ENCODE peak calls at places on chromosomes 1 and 21, in nine cellular contexts. T is HCT116, P is left lung, X is colonic mucosa, E is Caco-2, U is astrocyte of the cerebellum, S is PC-3, O is AG04450, L is AG10803. D is an unnamed sample.
A peak's percentile ranks its signal among the peaks of the same experiment; 100 is the strongest.

GRCh38 chr1:210650403-210650802 is 321.7 kb downstream of the HHAT start:
- DNase-seq in E (no peak), S (no peak), L (no peak), X (no peak), U (no peak), P (no peak), T (no peak), O (no peak), D (no peak)

GRCh38 chr1:167447521-167448136 is 70.7 kb downstream of the CD247 start:
- DNase-seq in E (no peak), U (no peak), O (no peak), L (no peak), S (peak; percentile 93), P (no peak), T (peak; percentile 77), X (peak; percentile 63), D (no peak)

GRCh38 chr1:84698718-84699117 is 8.5 kb upstream of the SSX2IP start:
- DNase-seq in X (no peak), U (peak; percentile 45), P (no peak), S (peak; percentile 90), T (peak; percentile 36), L (peak; percentile 84), O (peak; percentile 59), E (no peak), D (peak; percentile 91)

GRCh38 chr1:16073490-16074104 is at the start of gene FAM131C:
- DNase-seq in U (no peak), O (no peak), S (peak; percentile 54), T (no peak), E (no peak), X (peak; percentile 28), L (no peak), P (no peak), D (no peak)

GRCh38 chr1:65119951-65120350 is 28.1 kb upstream of the AK4 start:
- DNase-seq in U (no peak), S (peak; percentile 14), T (no peak), L (peak; percentile 56), E (no peak), O (no peak), P (no peak), X (no peak), D (no peak)

GRCh38 chr1:214537219-214537618 is 14.2 kb downstream of the PTPN14 start:
- DNase-seq in U (no peak), S (peak; percentile 46), T (no peak), X (no peak), L (peak; percentile 53), E (no peak), O (no peak), P (no peak), D (no peak)

GRCh38 chr1:205274041-205274691 is 46.4 kb downstream of the TMCC2 start:
- DNase-seq in P (no peak), E (peak; percentile 74), O (no peak), T (no peak), U (no peak), L (no peak), X (no peak), S (no peak), D (no peak)

GRCh38 chr1:57874426-57874825 is 450.6 kb upstream of the DAB1 start:
- DNase-seq in T (no peak), P (no peak), L (peak; percentile 29), E (no peak), U (peak; percentile 6), X (no peak), O (no peak), S (no peak), D (no peak)

GRCh38 chr1:228095938-228096337 is 7.2 kb downstream of the C1orf35 start:
- DNase-seq in L (no peak), P (no peak), T (no peak), O (no peak), E (peak; percentile 23), X (no peak), S (no peak), U (no peak), D (no peak)

GRCh38 chr1:205258313-205259176 is 30.8 kb downstream of the TMCC2 start:
- DNase-seq in E (no peak), S (peak; percentile 34), L (peak; percentile 35), U (no peak), T (no peak), O (no peak), P (no peak), X (no peak), D (no peak)

GRCh38 chr1:163035791-163036249 is 33.3 kb upstream of the RGS4 start:
- DNase-seq in P (no peak), T (peak; percentile 60), X (no peak), U (peak; percentile 83), O (peak; percentile 65), L (peak; percentile 87), S (peak; percentile 98), E (no peak), D (peak; percentile 91)

GRCh38 chr1:101216623-101217022 is 20.2 kb upstream of the S1PR1 start:
- DNase-seq in S (peak; percentile 70), O (no peak), E (no peak), P (no peak), X (no peak), T (no peak), L (no peak), U (no peak), D (no peak)

GRCh38 chr1:232725303-232726047 is 79.7 kb upstream of the MAP10 start:
- DNase-seq in U (no peak), X (no peak), P (no peak), O (no peak), E (no peak), T (peak; percentile 13), L (no peak), S (peak; percentile 41), D (no peak)

GRCh38 chr1:184870319-184870718 is 104.0 kb downstream of the NIBAN1 start:
- DNase-seq in O (no peak), S (no peak), E (no peak), P (no peak), X (no peak), T (no peak), U (no peak), L (no peak), D (no peak)

GRCh38 chr21:35016071-35016470 is 33.0 kb downstream of the RUNX1 start:
- DNase-seq in P (no peak), T (no peak), L (no peak), X (no peak), O (no peak), E (no peak), S (peak; percentile 46), U (no peak), D (no peak)

GRCh38 chr1:58395355-58395754 is 151.2 kb downstream of the OMA1 start:
- DNase-seq in S (peak; percentile 69), U (peak; percentile 94), L (peak; percentile 94), O (peak; percentile 78), P (no peak), T (peak; percentile 34), E (no peak), X (no peak), D (peak; percentile 90)

GRCh38 chr1:94983343-94983742 is 56.4 kb upstream of the CNN3 start:
- DNase-seq in O (no peak), T (no peak), X (peak; percentile 52), U (no peak), L (peak; percentile 81), E (no peak), S (peak; percentile 86), P (no peak), D (peak; percentile 62)

GRCh38 chr1:25503551-25504426 is 39.6 kb upstream of the LDLRAP1 start:
- DNase-seq in P (no peak), T (peak; percentile 39), L (peak; percentile 26), U (no peak), O (no peak), E (peak; percentile 64), X (peak; percentile 80), S (peak; percentile 62), D (no peak)

GRCh38 chr1:172885976-172886375 is 164.8 kb downstream of the TNFSF18 start:
- DNase-seq in S (peak; percentile 90), U (no peak), L (peak; percentile 70), E (peak; percentile 38), X (no peak), O (no peak), P (no peak), T (peak; percentile 91), D (peak; percentile 72)

DNA sequence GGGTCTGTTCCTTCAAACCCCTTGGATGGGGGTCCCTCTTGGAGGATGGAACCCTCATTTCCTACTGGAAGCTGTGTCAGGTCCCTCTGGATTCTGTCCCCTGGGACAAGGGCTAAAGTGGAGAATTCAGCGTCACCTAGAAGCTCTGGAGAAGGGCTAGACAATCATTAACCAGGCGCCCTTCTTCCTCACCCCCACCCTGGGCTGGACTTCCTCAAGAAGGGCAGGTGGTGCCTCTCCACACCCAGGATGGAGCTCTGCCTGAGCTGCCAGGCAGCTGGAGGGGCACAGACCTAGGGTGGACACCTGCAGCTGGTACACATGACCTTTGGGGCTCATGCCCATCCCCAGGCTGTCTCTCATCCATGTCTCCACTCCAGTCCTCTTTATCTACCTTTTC is 3.6 kb downstream of the CELF3 start:
- DNase-seq in U (no peak), X (peak; percentile 89), O (no peak), T (no peak), P (no peak), L (no peak), S (no peak), E (peak; percentile 79), D (no peak)
- H3K4me3 ChIP-seq in U (no peak overlapping the region), X (no peak overlapping the region), O (no peak overlapping the region), T (no peak overlapping the region), P (no peak overlapping the region), L (no peak overlapping the region), S (no peak overlapping the region), E (no peak overlapping the region), D (no peak overlapping the region)

DNA sequence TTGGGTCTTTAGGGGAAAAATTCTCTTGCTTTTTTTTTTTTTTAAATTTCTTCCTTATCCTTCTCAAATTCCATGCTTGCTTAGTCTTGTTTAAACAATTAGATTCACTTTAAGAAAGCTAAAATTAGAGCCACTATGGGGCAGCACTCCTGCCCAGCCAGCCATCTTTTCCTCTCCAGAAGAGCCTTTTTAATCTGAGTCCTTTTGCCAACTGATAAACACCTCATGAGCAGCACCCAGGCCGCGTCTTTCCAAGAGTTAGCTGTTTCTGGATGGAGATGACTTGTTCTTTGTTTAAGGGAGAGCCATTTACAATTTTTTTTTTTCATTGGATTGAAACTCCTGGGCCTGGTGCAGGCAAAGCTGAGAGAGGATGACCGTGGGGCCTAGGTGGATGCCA is 53.3 kb upstream of the TSPAN2 start:
- DNase-seq in T (no peak), X (no peak), U (no peak), O (no peak), S (no peak), E (no peak), P (no peak), L (no peak), D (peak; percentile 85)
- TF ChIP-seq CTCF in T (peak; percentile 15), X (no peak), U (peak; percentile 32), O (peak; percentile 58), S (peak; percentile 45), E (no peak), P (no peak), L (no peak), D (peak; percentile 45)

GRCh38 chr1:151985270-151985669 is 8.4 kb downstream of the S100A10 start:
- DNase-seq in O (no peak), X (no peak), U (no peak), T (no peak), S (no peak), P (no peak), L (no peak), E (no peak), D (no peak)
- H3K4me3 ChIP-seq in O (no peak overlapping the region), X (no peak overlapping the region), U (no peak overlapping the region), T (no peak overlapping the region), S (no peak overlapping the region), P (no peak overlapping the region), L (no peak overlapping the region), E (no peak overlapping the region), D (no peak overlapping the region)

DNA sequence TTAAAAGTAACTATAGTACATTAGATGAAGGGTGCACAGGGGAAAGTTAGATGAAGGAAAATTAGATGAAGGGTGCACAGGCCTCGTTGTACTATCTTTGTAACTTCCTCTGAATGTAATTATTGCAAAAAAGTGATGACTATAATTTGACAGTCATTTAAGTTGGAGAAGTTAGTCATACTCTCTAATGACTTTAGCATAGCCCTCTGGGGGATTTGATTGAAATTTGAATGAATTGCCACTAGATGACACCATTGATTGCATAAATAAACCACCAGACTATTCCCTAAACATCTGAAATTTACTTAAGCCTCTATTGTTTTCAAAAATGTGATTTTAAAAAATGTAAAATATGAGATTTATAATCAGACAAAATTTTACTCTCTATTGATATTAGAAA is 102.6 kb downstream of the TPR start:
- DNase-seq in T (no peak), L (peak; percentile 14), O (no peak), E (no peak), P (no peak), U (no peak), S (no peak), X (no peak), D (no peak)
- TF ChIP-seq CTCF in T (no peak), L (no peak), O (no peak), E (no peak), P (no peak), U (no peak), S (no peak), X (no peak), D (no peak)